ENCODE peak calls at places on chromosomes 6 and 20, in five cellular contexts. One of them, this sample, is unnamed.

GRCh38 chr6:6825986-6826901 is 237.7 kb downstream of the LY86 start:
- DNase-seq in GM12865: peak
- DNase-seq in H9: no peak
- DNase-seq in fibroblast of lung: peak
- DNase-seq in AG04450: no peak
- DNase-seq in this sample: peak

GRCh38 chr20:45363611-45364492 is 896 bp downstream of the SYS1 start:
- DNase-seq in H9: peak
- DNase-seq in GM12865: peak
- DNase-seq in fibroblast of lung: no peak
- DNase-seq in AG04450: no peak
- DNase-seq in this sample: no peak

GRCh38 chr20:63434599-63435378 is 37.7 kb downstream of the KCNQ2 start:
- DNase-seq in fibroblast of lung: peak
- DNase-seq in AG04450: no peak
- DNase-seq in H9: peak
- DNase-seq in GM12865: peak
- DNase-seq in this sample: peak

GRCh38 chr20:21607971-21608735 is 94.3 kb upstream of the NKX2-2 start:
- DNase-seq in GM12865: no peak
- DNase-seq in AG04450: no peak
- DNase-seq in H9: no peak
- DNase-seq in fibroblast of lung: no peak
- DNase-seq in this sample: no peak

GRCh38 chr20:43457640-43458421 is at the start of gene SRSF6:
- DNase-seq in GM12865: peak
- DNase-seq in AG04450: peak
- DNase-seq in fibroblast of lung: peak
- DNase-seq in H9: peak
- DNase-seq in this sample: peak

GRCh38 chr6:146892613-146893401 is 294.0 kb downstream of the ADGB start:
- DNase-seq in fibroblast of lung: peak
- DNase-seq in H9: no peak
- DNase-seq in AG04450: peak
- DNase-seq in GM12865: no peak
- DNase-seq in this sample: no peak

GRCh38 chr20:60630609-60631008 is 621.5 kb upstream of the CDH4 start:
- DNase-seq in AG04450: no peak
- DNase-seq in fibroblast of lung: no peak
- DNase-seq in GM12865: no peak
- DNase-seq in H9: no peak
- DNase-seq in this sample: no peak

GRCh38 chr6:34650823-34651222 is 45.7 kb downstream of the ILRUN start:
- DNase-seq in AG04450: no peak
- DNase-seq in fibroblast of lung: no peak
- DNase-seq in H9: no peak
- DNase-seq in GM12865: no peak
- DNase-seq in this sample: no peak

GRCh38 chr20:20255104-20255503 is 112.8 kb upstream of the INSM1 start:
- DNase-seq in fibroblast of lung: no peak
- DNase-seq in AG04450: no peak
- DNase-seq in GM12865: no peak
- DNase-seq in H9: no peak
- DNase-seq in this sample: no peak

GRCh38 chr6:122712093-122712863 is 67.2 kb upstream of the FABP7 start:
- DNase-seq in GM12865: no peak
- DNase-seq in fibroblast of lung: peak
- DNase-seq in H9: no peak
- DNase-seq in AG04450: no peak
- DNase-seq in this sample: no peak

GRCh38 chr20:44196278-44196677 is 9.3 kb upstream of the JPH2 start:
- DNase-seq in AG04450: no peak
- DNase-seq in GM12865: no peak
- DNase-seq in fibroblast of lung: no peak
- DNase-seq in H9: no peak
- DNase-seq in this sample: no peak

GRCh38 chr6:136593748-136594490 is 43.7 kb upstream of the MAP7 start:
- DNase-seq in GM12865: peak
- DNase-seq in H9: no peak
- DNase-seq in fibroblast of lung: peak
- DNase-seq in AG04450: peak
- DNase-seq in this sample: peak

GRCh38 chr6:128498244-128498643 is 22.2 kb downstream of the PTPRK start:
- DNase-seq in H9: no peak
- DNase-seq in GM12865: no peak
- DNase-seq in AG04450: no peak
- DNase-seq in fibroblast of lung: no peak
- DNase-seq in this sample: no peak

GRCh38 chr6:124223596-124223995 is 419.9 kb downstream of the NKAIN2 start:
- DNase-seq in fibroblast of lung: peak
- DNase-seq in GM12865: no peak
- DNase-seq in AG04450: no peak
- DNase-seq in H9: no peak
- DNase-seq in this sample: no peak

GRCh38 chr20:20463933-20464374 is 96.0 kb downstream of the INSM1 start:
- DNase-seq in GM12865: peak
- DNase-seq in H9: peak
- DNase-seq in AG04450: no peak
- DNase-seq in fibroblast of lung: peak
- DNase-seq in this sample: peak

GRCh38 chr6:15796130-15796766 is 133.4 kb upstream of the DTNBP1 start:
- DNase-seq in H9: no peak
- DNase-seq in AG04450: no peak
- DNase-seq in fibroblast of lung: no peak
- DNase-seq in GM12865: no peak
- DNase-seq in this sample: no peak

GRCh38 chr20:45407067-45407745 is 883 bp upstream of the DBNDD2 start:
- DNase-seq in GM12865: no peak
- DNase-seq in fibroblast of lung: peak
- DNase-seq in AG04450: no peak
- DNase-seq in H9: peak
- DNase-seq in this sample: no peak

GRCh38 chr6:7636151-7636550 is 46.2 kb downstream of the SNRNP48 start:
- DNase-seq in fibroblast of lung: peak
- DNase-seq in H9: no peak
- DNase-seq in GM12865: no peak
- DNase-seq in AG04450: no peak
- DNase-seq in this sample: no peak

GRCh38 chr6:110125361-110125760 is 54.1 kb downstream of the WASF1 start:
- DNase-seq in fibroblast of lung: no peak
- DNase-seq in AG04450: no peak
- DNase-seq in H9: no peak
- DNase-seq in GM12865: no peak
- DNase-seq in this sample: no peak

GRCh38 chr6:106192824-106193223 is 106.7 kb downstream of the PRDM1 start:
- DNase-seq in AG04450: no peak
- DNase-seq in H9: no peak
- DNase-seq in GM12865: no peak
- DNase-seq in fibroblast of lung: peak
- DNase-seq in this sample: no peak

GRCh38 chr20:50569864-50570836 is 60.0 kb downstream of the PTPN1 start:
- DNase-seq in fibroblast of lung: peak
- DNase-seq in GM12865: peak
- DNase-seq in AG04450: no peak
- DNase-seq in H9: peak
- DNase-seq in this sample: peak
- TF ChIP-seq CTCF in fibroblast of lung: peak
- TF ChIP-seq CTCF in GM12865: peak
- TF ChIP-seq CTCF in AG04450: peak
- TF ChIP-seq CTCF in H9: peak
- TF ChIP-seq CTCF in this sample: peak

GRCh38 chr20:23350007-23350854 is at the start of gene NXT1:
- DNase-seq in fibroblast of lung: peak
- DNase-seq in H9: peak
- DNase-seq in GM12865: peak
- DNase-seq in AG04450: peak
- DNase-seq in this sample: peak
- TF ChIP-seq CTCF in fibroblast of lung: peak
- TF ChIP-seq CTCF in H9: no peak
- TF ChIP-seq CTCF in GM12865: no peak
- TF ChIP-seq CTCF in AG04450: no peak
- TF ChIP-seq CTCF in this sample: no peak

GRCh38 chr20:36860811-36861624 is 14.9 kb upstream of the TLDC2 start:
- DNase-seq in GM12865: no peak
- DNase-seq in fibroblast of lung: no peak
- DNase-seq in AG04450: no peak
- DNase-seq in H9: no peak
- DNase-seq in this sample: no peak
- TF ChIP-seq CTCF in GM12865: no peak
- TF ChIP-seq CTCF in fibroblast of lung: no peak
- TF ChIP-seq CTCF in AG04450: no peak
- TF ChIP-seq CTCF in H9: no peak
- TF ChIP-seq CTCF in this sample: no peak

GRCh38 chr6:39092124-39092523 is 22.9 kb downstream of the SAYSD1 start:
- DNase-seq in GM12865: peak
- DNase-seq in H9: no peak
- DNase-seq in fibroblast of lung: no peak
- DNase-seq in AG04450: no peak
- DNase-seq in this sample: no peak
- TF ChIP-seq CTCF in GM12865: peak
- TF ChIP-seq CTCF in H9: peak
- TF ChIP-seq CTCF in fibroblast of lung: no peak
- TF ChIP-seq CTCF in AG04450: no peak
- TF ChIP-seq CTCF in this sample: no peak

GRCh38 chr6:168355716-168356522 is 36.3 kb upstream of the DACT2 start:
- DNase-seq in GM12865: no peak
- DNase-seq in AG04450: no peak
- DNase-seq in H9: peak
- DNase-seq in fibroblast of lung: no peak
- DNase-seq in this sample: no peak
- TF ChIP-seq CTCF in GM12865: no peak
- TF ChIP-seq CTCF in AG04450: no peak
- TF ChIP-seq CTCF in H9: peak
- TF ChIP-seq CTCF in fibroblast of lung: no peak
- TF ChIP-seq CTCF in this sample: no peak

GRCh38 chr20:48816282-48816860 is 11.4 kb downstream of the PREX1 start:
- DNase-seq in H9: no peak
- DNase-seq in fibroblast of lung: no peak
- DNase-seq in AG04450: no peak
- DNase-seq in GM12865: no peak
- DNase-seq in this sample: no peak

GRCh38 chr20:48819089-48819488 is 8.7 kb downstream of the PREX1 start:
- DNase-seq in GM12865: no peak
- DNase-seq in H9: no peak
- DNase-seq in AG04450: no peak
- DNase-seq in fibroblast of lung: no peak
- DNase-seq in this sample: no peak

GRCh38 chr20:48818481-48818987 is 9.3 kb downstream of the PREX1 start:
- DNase-seq in fibroblast of lung: no peak
- DNase-seq in AG04450: no peak
- DNase-seq in H9: no peak
- DNase-seq in GM12865: peak
- DNase-seq in this sample: peak

GRCh38 chr20:48817367-48818030 is 10.3 kb downstream of the PREX1 start:
- DNase-seq in H9: no peak
- DNase-seq in GM12865: no peak
- DNase-seq in fibroblast of lung: no peak
- DNase-seq in AG04450: no peak
- DNase-seq in this sample: no peak

GRCh38 chr20:48818031-48818370 is 9.8 kb downstream of the PREX1 start:
- DNase-seq in H9: no peak
- DNase-seq in fibroblast of lung: no peak
- DNase-seq in GM12865: no peak
- DNase-seq in AG04450: no peak
- DNase-seq in this sample: no peak
- TF ChIP-seq CTCF in H9: no peak
- TF ChIP-seq CTCF in fibroblast of lung: no peak
- TF ChIP-seq CTCF in GM12865: no peak
- TF ChIP-seq CTCF in AG04450: no peak
- TF ChIP-seq CTCF in this sample: no peak

GRCh38 chr6:12636336-12636735 is 80.2 kb upstream of the PHACTR1 start:
- DNase-seq in AG04450: no peak
- DNase-seq in GM12865: no peak
- DNase-seq in H9: no peak
- DNase-seq in fibroblast of lung: no peak
- DNase-seq in this sample: no peak

GRCh38 chr6:12640438-12640837 is 76.1 kb upstream of the PHACTR1 start:
- DNase-seq in AG04450: no peak
- DNase-seq in GM12865: no peak
- DNase-seq in H9: no peak
- DNase-seq in fibroblast of lung: no peak
- DNase-seq in this sample: no peak

GRCh38 chr6:12635813-12636212 is 80.8 kb upstream of the PHACTR1 start:
- DNase-seq in GM12865: no peak
- DNase-seq in H9: no peak
- DNase-seq in AG04450: no peak
- DNase-seq in fibroblast of lung: peak
- DNase-seq in this sample: no peak

GRCh38 chr6:12635375-12635774 is 81.2 kb upstream of the PHACTR1 start:
- DNase-seq in GM12865: no peak
- DNase-seq in AG04450: no peak
- DNase-seq in H9: no peak
- DNase-seq in fibroblast of lung: peak
- DNase-seq in this sample: no peak

GRCh38 chr6:12637960-12638641 is 78.5 kb upstream of the PHACTR1 start:
- DNase-seq in GM12865: peak
- DNase-seq in H9: peak
- DNase-seq in AG04450: no peak
- DNase-seq in fibroblast of lung: peak
- DNase-seq in this sample: peak
- TF ChIP-seq CTCF in GM12865: peak
- TF ChIP-seq CTCF in H9: peak
- TF ChIP-seq CTCF in AG04450: peak
- TF ChIP-seq CTCF in fibroblast of lung: peak
- TF ChIP-seq CTCF in this sample: peak

GRCh38 chr6:156899071-156899470 is 121.9 kb downstream of the ARID1B start:
- DNase-seq in GM12865: no peak
- DNase-seq in H9: no peak
- DNase-seq in AG04450: no peak
- DNase-seq in fibroblast of lung: no peak
- DNase-seq in this sample: no peak

GRCh38 chr6:156897907-156898531 is 120.8 kb downstream of the ARID1B start:
- DNase-seq in AG04450: no peak
- DNase-seq in GM12865: no peak
- DNase-seq in fibroblast of lung: no peak
- DNase-seq in H9: no peak
- DNase-seq in this sample: no peak

GRCh38 chr6:156900292-156900691 is 123.1 kb downstream of the ARID1B start:
- DNase-seq in H9: no peak
- DNase-seq in fibroblast of lung: no peak
- DNase-seq in AG04450: no peak
- DNase-seq in GM12865: no peak
- DNase-seq in this sample: no peak

GRCh38 chr6:156901309-156902019 is 124.3 kb downstream of the ARID1B start:
- DNase-seq in GM12865: no peak
- DNase-seq in fibroblast of lung: no peak
- DNase-seq in AG04450: no peak
- DNase-seq in H9: no peak
- DNase-seq in this sample: no peak

DNA sequence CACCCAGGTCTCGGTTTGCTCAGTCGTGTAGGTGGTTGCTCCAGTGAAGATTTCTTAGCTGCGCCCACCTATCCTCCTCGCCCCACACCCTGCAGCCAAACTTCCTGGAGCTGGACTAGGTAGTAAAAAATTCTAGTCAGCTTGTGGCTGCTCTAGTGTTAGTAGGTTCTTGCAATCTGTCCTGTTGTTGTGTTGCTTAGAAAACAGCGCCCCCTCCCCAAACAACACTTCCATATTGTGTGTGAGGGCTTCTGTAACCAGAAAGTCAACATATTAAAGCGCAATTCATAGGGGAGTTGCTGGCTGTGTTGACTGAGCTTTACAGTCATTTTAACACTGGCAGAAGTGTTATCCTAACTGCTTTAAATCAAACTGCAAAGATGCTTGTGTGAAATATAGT is 122.4 kb downstream of the ARID1B start:
- DNase-seq in fibroblast of lung: no peak
- DNase-seq in H9: no peak
- DNase-seq in GM12865: no peak
- DNase-seq in AG04450: no peak
- DNase-seq in this sample: no peak
- TF ChIP-seq CTCF in fibroblast of lung: no peak
- TF ChIP-seq CTCF in H9: peak
- TF ChIP-seq CTCF in GM12865: no peak
- TF ChIP-seq CTCF in AG04450: no peak
- TF ChIP-seq CTCF in this sample: no peak